ENCODE peak calls at places on chromosomes 4 and X, in four cellular contexts. Z, R, Y and M are unnamed samples.

GRCh38 chrX:96474357-96475125 is 210.1 kb upstream of the DIAPH2 start:
- DNase-seq in R (no peak), Z (no peak), Y (no peak), M (no peak)

GRCh38 chr4:150794706-150795105 is 212.8 kb downstream of the MAB21L2 start:
- DNase-seq in Y (no peak), Z (no peak), R (no peak), M (no peak)

GRCh38 chr4:142713282-142714030 is 132.6 kb downstream of the INPP4B start:
- DNase-seq in Y (no peak), R (no peak), Z (no peak), M (no peak)

GRCh38 chrX:24153175-24153795 is 3.8 kb downstream of the ZFX start:
- DNase-seq in R (no peak), Y (no peak), Z (no peak), M (peak)

GRCh38 chrX:3384330-3384729 is 37.9 kb upstream of the MXRA5 start:
- DNase-seq in Y (no peak), Z (no peak), R (no peak), M (no peak)

GRCh38 chr4:84952004-84952403 is 14.5 kb downstream of the WDFY3 start:
- DNase-seq in Z (no peak), Y (peak), R (no peak), M (no peak)

GRCh38 chrX:134654398-134655012 is 3.8 kb downstream of the PLAC1 start:
- DNase-seq in Y (no peak), R (no peak), Z (no peak), M (no peak)

GRCh38 chr4:173507471-173508385 is 22.3 kb downstream of the HAND2 start:
- DNase-seq in Y (no peak), R (peak), Z (no peak), M (no peak)

GRCh38 chr4:33411182-33411581 is 2691.0 kb downstream of the PCDH7 start:
- DNase-seq in R (no peak), Z (peak), Y (peak), M (no peak)

GRCh38 chr4:145840162-145840768 is 98.4 kb downstream of the ZNF827 start:
- DNase-seq in Z (peak), R (peak), Y (peak), M (no peak)

GRCh38 chr4:39255266-39255665 is 72.9 kb downstream of the WDR19 start:
- DNase-seq in Z (no peak), R (no peak), Y (no peak), M (peak)

GRCh38 chr4:40769266-40769665 is 19.5 kb downstream of the NSUN7 start:
- DNase-seq in Z (no peak), Y (no peak), R (no peak), M (no peak)

GRCh38 chr4:37742149-37742548 is 56.0 kb upstream of the RELL1 start:
- DNase-seq in Y (peak), R (no peak), Z (no peak), M (no peak)

GRCh38 chr4:83108101-83108861 is 6.2 kb downstream of the PLAC8 start:
- DNase-seq in R (no peak), Y (no peak), Z (no peak), M (no peak)

GRCh38 chr4:85149656-85150055 is 183.2 kb upstream of the WDFY3 start:
- DNase-seq in Z (no peak), Y (no peak), R (no peak), M (no peak)

GRCh38 chrX:153862369-153863250 is 23.4 kb downstream of the L1CAM start:
- DNase-seq in Z (no peak), R (peak), Y (no peak), M (no peak)

GRCh38 chrX:47563801-47564315 is 2.9 kb downstream of the ARAF start:
- DNase-seq in Z (no peak), R (no peak), Y (no peak), M (no peak)

GRCh38 chr4:123298798-123299197 is 97.8 kb upstream of the SPRY1 start:
- DNase-seq in R (no peak), Y (no peak), Z (no peak), M (no peak)

GRCh38 chr4:153174821-153175567 is 29.2 kb upstream of the TRIM2 start:
- DNase-seq in R (no peak), Z (no peak), Y (no peak), M (no peak)

GRCh38 chr4:168843635-168844034 is 166.4 kb downstream of the CBR4 start:
- DNase-seq in Y (no peak), R (no peak), Z (no peak), M (no peak)

GRCh38 chrX:47184486-47184885 is 9.1 kb upstream of the UBA1 start:
- DNase-seq in Y (no peak), R (no peak), Z (no peak), M (no peak)

GRCh38 chrX:13180807-13181206 is 136.4 kb upstream of the FAM9C start:
- DNase-seq in R (no peak), Z (no peak), Y (no peak), M (no peak)

GRCh38 chr4:73420615-73421014 is 15.4 kb upstream of the AFP start:
- DNase-seq in Y (no peak), Z (no peak), R (no peak), M (no peak)

GRCh38 chr4:94416335-94416734 is 35.4 kb upstream of the PDLIM5 start:
- DNase-seq in R (no peak), Y (no peak), Z (no peak), M (no peak)

GRCh38 chr4:73741140-73741749 is 876 bp downstream of the CXCL8 start:
- DNase-seq in Y (no peak), R (no peak), Z (no peak), M (no peak)

GRCh38 chr4:7650606-7651400 is 216.1 kb upstream of the PSAPL1 start:
- DNase-seq in R (no peak), Z (no peak), Y (peak), M (no peak)

GRCh38 chr4:18343581-18343980 is 322.0 kb upstream of the LCORL start:
- DNase-seq in Y (no peak), R (no peak), Z (no peak), M (no peak)

GRCh38 chrX:124042042-124042441 is 80.5 kb downstream of the STAG2 start:
- DNase-seq in Z (no peak), R (no peak), Y (no peak), M (no peak)

GRCh38 chrX:45758319-45758718 is 557.6 kb upstream of the DIPK2B start:
- DNase-seq in Z (peak), Y (no peak), R (no peak), M (no peak)

GRCh38 chr4:141705747-141706377 is 69.5 kb downstream of the IL15 start:
- DNase-seq in Z (no peak), R (no peak), Y (no peak), M (no peak)

GRCh38 chr4:108094923-108095482 is 73.7 kb downstream of the LEF1 start:
- DNase-seq in Y (no peak), R (no peak), Z (no peak), M (no peak)

GRCh38 chr4:141459020-141459419 is 177.4 kb upstream of the IL15 start:
- DNase-seq in R (no peak), Z (no peak), Y (no peak), M (no peak)

DNA sequence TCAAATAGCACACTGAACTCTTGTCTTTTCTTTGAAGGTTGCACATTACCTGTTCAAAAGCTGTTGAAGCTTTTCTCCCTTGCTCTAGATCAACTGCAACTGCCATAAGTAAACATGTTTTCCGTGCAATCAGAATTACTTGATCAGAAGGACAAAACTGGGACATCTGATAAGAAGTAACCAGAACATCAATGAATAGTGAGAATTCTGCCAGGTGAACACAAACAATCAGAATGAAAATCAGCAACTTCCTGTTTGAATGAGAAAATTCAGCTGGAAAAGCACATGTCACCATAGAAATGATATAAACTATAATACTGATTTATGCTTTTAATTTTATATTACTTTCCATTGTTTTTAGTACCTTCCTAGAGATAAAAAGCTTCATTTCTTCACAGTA is 160.7 kb downstream of the DLG3 start:
- DNase-seq in Y (no peak), R (no peak), Z (no peak), M (no peak)
- TF ChIP-seq JUND in Y (no peak), R (no peak), Z (no peak), M (no peak)

GRCh38 chr4:75584067-75584466 is 28.2 kb downstream of the ODAPH start:
- DNase-seq in Z (no peak), R (no peak), Y (no peak), M (no peak)
- TF ChIP-seq JUND in Z (no peak), R (no peak), Y (no peak), M (no peak)

DNA sequence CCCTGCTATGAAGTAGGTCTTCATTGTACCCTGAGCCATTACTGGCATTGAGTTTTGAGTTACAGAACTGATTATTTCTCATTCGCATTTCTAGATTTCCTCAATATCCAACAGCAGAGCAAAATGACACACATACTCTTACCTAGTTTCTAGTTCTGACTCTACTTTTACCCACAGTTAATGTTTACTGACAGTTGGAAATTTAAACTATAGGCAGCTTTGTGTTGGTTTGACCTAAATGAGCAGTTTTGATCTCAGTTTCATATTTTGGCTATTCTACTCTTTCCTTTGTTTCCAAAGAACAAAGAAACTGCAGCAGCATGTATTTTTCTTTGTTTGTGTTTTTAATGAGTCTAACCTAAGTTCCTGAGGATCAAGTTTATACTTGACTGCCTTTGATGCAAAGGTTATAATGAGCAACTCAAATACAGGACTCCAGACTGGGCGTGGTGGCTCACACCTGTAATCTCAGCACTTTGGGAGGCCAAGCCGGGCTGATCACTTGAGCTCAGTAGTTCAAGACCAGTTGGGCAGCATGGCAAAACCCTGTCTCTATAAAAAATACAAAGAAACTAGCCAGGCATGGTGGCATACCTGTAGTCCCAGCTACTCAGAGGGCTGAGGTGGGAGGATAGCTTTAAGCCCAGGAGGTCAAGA is 30.4 kb downstream of the TXK start:
- DNase-seq in Y (no peak), R (no peak), Z (no peak), M (no peak)
- TF ChIP-seq JUND in Y (no peak), R (no peak), Z (no peak), M (no peak)

GRCh38 chrX:53303195-53303594 is 21.8 kb upstream of the IQSEC2 start:
- DNase-seq in R (no peak), Z (no peak), Y (no peak), M (no peak)
- TF ChIP-seq JUND in R (no peak), Z (no peak), Y (no peak), M (no peak)